ENCODE peak calls at places on chromosomes 5 and 9, in seven cellular contexts. O is AG09319, V is T follicular helper cell, G is NCI-H526 treated with DMSO at 0.1 percent for 48 hours, W is pons, D is kidney epithelial cell, H is NCI-H774. N is an unnamed sample.

GRCh38 chr5:32249668-32250067 is 63.1 kb downstream of the MTMR12 start:
- DNase-seq in O (no peak), V (no peak), G (no peak), W (no peak), D (no peak), H (no peak), N (no peak)

GRCh38 chr5:115100556-115100955 is 69.2 kb downstream of the TRIM36 start:
- DNase-seq in O (no peak), V (no peak), G (no peak), W (no peak), D (no peak), H (no peak), N (no peak)

GRCh38 chr9:121850366-121850765 is 198.9 kb downstream of the DAB2IP start:
- DNase-seq in O (no peak), V (no peak), G (no peak), W (no peak), D (no peak), H (no peak), N (no peak)

GRCh38 chr5:136141561-136141960 is 8.9 kb downstream of the SMAD5 start:
- DNase-seq in O (no peak), V (no peak), G (no peak), W (no peak), D (no peak), H (no peak), N (no peak)

GRCh38 chr5:78060421-78060820 is 234.1 kb downstream of the AP3B1 start:
- DNase-seq in O (no peak), V (no peak), G (no peak), W (no peak), D (no peak), H (no peak), N (peak; percentile 23)

GRCh38 chr5:115379622-115380344 is 83.3 kb upstream of the CCDC112 start:
- DNase-seq in O (no peak), V (no peak), G (peak; percentile 85), W (no peak), D (peak; percentile 69), H (peak; percentile 73), N (no peak)

GRCh38 chr5:33148076-33148501 is 292.7 kb upstream of the TARS1 start:
- DNase-seq in O (peak; percentile 67), V (no peak), G (no peak), W (no peak), D (peak; percentile 21), H (no peak), N (peak; percentile 82)

GRCh38 chr5:865168-865521 is 14.4 kb upstream of the ZDHHC11 start:
- DNase-seq in O (no peak), V (no peak), G (no peak), W (no peak), D (no peak), H (no peak), N (no peak)

GRCh38 chr5:6745706-6746217 is 32.5 kb downstream of the TENT4A start:
- DNase-seq in O (peak; percentile 24), V (no peak), G (peak; percentile 42), W (peak; percentile 49), D (peak; percentile 14), H (peak; percentile 11), N (no peak)

GRCh38 chr9:4225291-4226119 is 74.4 kb downstream of the GLIS3 start:
- DNase-seq in O (no peak), V (no peak), G (no peak), W (no peak), D (peak; percentile 96), H (no peak), N (peak; percentile 88)

GRCh38 chr5:177508217-177508611 is 1.4 kb downstream of the DOK3 start:
- DNase-seq in O (no peak), V (no peak), G (no peak), W (no peak), D (no peak), H (no peak), N (no peak)

GRCh38 chr5:73786043-73786831 is 160.2 kb downstream of the ARHGEF28 start:
- DNase-seq in O (no peak), V (no peak), G (no peak), W (no peak), D (no peak), H (no peak), N (no peak)

GRCh38 chr5:163649522-163649921 is 144.1 kb downstream of the MAT2B start:
- DNase-seq in O (no peak), V (no peak), G (no peak), W (no peak), D (no peak), H (no peak), N (no peak)

GRCh38 chr5:61409568-61409967 is 77.5 kb downstream of the ZSWIM6 start:
- DNase-seq in O (peak; percentile 75), V (no peak), G (no peak), W (no peak), D (peak; percentile 96), H (no peak), N (peak; percentile 95)

GRCh38 chr9:2560175-2560574 is 61.4 kb upstream of the VLDLR start:
- DNase-seq in O (no peak), V (no peak), G (no peak), W (no peak), D (no peak), H (peak; percentile 6), N (no peak)

GRCh38 chr9:124180557-124180956 is 77.2 kb upstream of the NEK6 start:
- DNase-seq in O (peak; percentile 10), V (no peak), G (no peak), W (peak; percentile 61), D (no peak), H (peak; percentile 43), N (no peak)

N was measured in AG04449.